ENCODE peak calls at places on chromosomes 6 and 20, in four cellular contexts. B is GM12878, H is HepG2, G is K562. C is an unnamed sample.

GRCh38 chr6:84282566-84282965 is 55.1 kb upstream of the CEP162 start:
- DNase-seq in H (no peak), B (no peak), G (no peak), C (no peak)

GRCh38 chr20:3778976-3779375 is 2.3 kb downstream of the SPEF1 start:
- DNase-seq in G (no peak), B (no peak), H (no peak), C (no peak)

GRCh38 chr6:83221886-83222479 is 28.8 kb downstream of the RWDD2A start:
- DNase-seq in H (peak; percentile 34), G (peak; percentile 21), B (no peak), C (no peak)

GRCh38 chr20:48784273-48784641 is 43.5 kb downstream of the PREX1 start:
- DNase-seq in G (no peak), B (no peak), H (no peak), C (no peak)

GRCh38 chr6:164108869-164109769 is 694.6 kb downstream of the QKI start:
- DNase-seq in H (no peak), B (no peak), G (no peak), C (no peak)

GRCh38 chr6:33668914-33669313 is 42.6 kb downstream of the UQCC2 start:
- DNase-seq in B (no peak), G (peak; percentile 46), H (no peak), C (no peak)

GRCh38 chr20:13034936-13035335 is 26.2 kb downstream of the SPTLC3 start:
- DNase-seq in B (no peak), H (no peak), G (no peak), C (no peak)

GRCh38 chr6:71486466-71486865 is 197.9 kb downstream of the OGFRL1 start:
- DNase-seq in B (no peak), H (no peak), G (no peak), C (no peak)

GRCh38 chr6:40809627-40810026 is 222.5 kb upstream of the LRFN2 start:
- DNase-seq in G (no peak), H (no peak), B (no peak), C (no peak)

GRCh38 chr6:143457563-143458359 is 7.2 kb downstream of the PEX3 start:
- DNase-seq in H (peak; percentile 35), G (no peak), B (no peak), C (no peak)

GRCh38 chr6:107823047-107823557 is 1.0 kb downstream of the SCML4 start:
- DNase-seq in H (no peak), G (no peak), B (no peak), C (no peak)

GRCh38 chr20:5073154-5074049 is 46.4 kb downstream of the PCNA start:
- DNase-seq in G (no peak), B (no peak), H (peak; percentile 87), C (peak; percentile 25)

GRCh38 chr6:143288923-143289322 is 161.6 kb downstream of the ADAT2 start:
- DNase-seq in G (no peak), B (no peak), H (no peak), C (no peak)

GRCh38 chr20:23920408-23920780 is 40.8 kb upstream of the CST5 start:
- DNase-seq in B (no peak), H (no peak), G (no peak), C (no peak)

GRCh38 chr20:6919792-6920468 is 152.4 kb downstream of the BMP2 start:
- DNase-seq in B (no peak), H (no peak), G (no peak), C (no peak)

GRCh38 chr20:47411161-47411560 is 54.7 kb upstream of the ZMYND8 start:
- DNase-seq in G (no peak), H (no peak), B (no peak), C (no peak)

GRCh38 chr20:6731951-6732580 is 35.4 kb upstream of the BMP2 start:
- DNase-seq in G (no peak), H (no peak), B (no peak), C (no peak)

GRCh38 chr6:38172739-38173415 is 353.4 kb downstream of the ZFAND3 start:
- DNase-seq in H (no peak), G (no peak), B (no peak), C (no peak)

GRCh38 chr6:113402541-113402940 is 454.6 kb upstream of the MARCKS start:
- DNase-seq in G (no peak), H (no peak), B (no peak), C (no peak)

GRCh38 chr6:144478487-144478886 is 193.4 kb downstream of the UTRN start:
- DNase-seq in H (no peak), G (no peak), B (no peak), C (no peak)

GRCh38 chr6:133377219-133377618 is 136.1 kb downstream of the EYA4 start:
- DNase-seq in H (no peak), B (no peak), G (no peak), C (no peak)

DNA sequence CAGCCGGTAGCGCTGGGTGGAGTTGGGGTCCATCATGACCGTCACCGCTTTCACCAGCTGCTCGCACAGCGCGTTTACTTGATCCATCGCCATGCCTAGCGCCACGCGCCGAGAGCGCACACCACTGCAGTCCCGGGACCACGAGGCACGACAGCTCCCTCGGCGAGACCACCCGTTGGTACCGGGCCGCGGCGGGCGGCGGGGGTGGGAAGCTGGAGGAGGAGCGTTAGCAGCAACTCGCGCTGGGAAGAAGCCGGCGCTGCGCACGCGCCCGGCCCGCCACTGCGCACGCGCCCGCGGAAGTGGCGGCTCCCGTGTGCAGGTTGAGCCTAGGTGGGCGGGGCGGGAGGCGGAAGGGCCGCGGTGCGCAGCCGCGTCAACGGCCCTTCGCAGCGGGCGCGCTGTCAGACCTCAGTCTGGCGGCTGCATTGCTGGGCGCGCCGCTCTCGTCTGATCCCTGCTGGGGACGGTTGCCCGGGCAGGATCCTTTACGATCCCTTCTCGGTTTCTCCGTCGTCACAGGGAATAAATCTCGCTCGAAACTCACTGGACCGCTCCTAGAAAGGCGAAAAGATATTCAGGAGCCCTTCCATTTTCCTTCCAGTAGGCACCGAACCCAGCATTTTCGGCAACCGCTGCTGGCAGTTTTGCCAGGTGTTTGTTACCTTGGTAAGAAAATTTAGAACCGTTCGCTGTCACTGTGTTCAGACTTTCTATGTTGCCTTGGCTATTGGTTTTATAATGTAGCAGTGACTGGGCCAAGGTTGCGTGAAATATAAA is at the start of the genes POLH and XPO5:
- DNase-seq in B (peak; percentile 82), G (peak; percentile 98), H (peak; percentile 92), C (peak; percentile 92)
- TF ChIP-seq CTCF in B (no peak), G (peak; percentile 35), H (peak; percentile 38), C (no peak)

GRCh38 chr6:138539882-138540281 is 40.6 kb upstream of the NHSL1 start:
- DNase-seq in G (no peak), B (no peak), H (no peak), C (no peak)
- TF ChIP-seq ETV6 in G (no peak), B (no peak), H (no peak), C (no peak)

GRCh38 chr20:18428490-18429173 is 38.2 kb downstream of the DZANK1 start:
- DNase-seq in G (no peak), H (peak; percentile 64), B (no peak), C (no peak)
- TF ChIP-seq TCF7 in G (no peak), H (no peak), B (no peak), C (no peak)

GRCh38 chr6:48490658-48491057 is 379.7 kb upstream of the PTCHD4 start:
- DNase-seq in B (no peak), H (no peak), G (no peak), C (no peak)
- TF ChIP-seq CTCF in B (no peak), H (no peak), G (no peak), C (no peak)

GRCh38 chr6:148398686-148399085 is 56.0 kb downstream of the SASH1 start:
- DNase-seq in G (no peak), B (no peak), H (no peak), C (no peak)

GRCh38 chr6:148404456-148405022 is 61.9 kb downstream of the SASH1 start:
- DNase-seq in G (no peak), B (no peak), H (no peak), C (peak; percentile 20)

GRCh38 chr6:148398244-148398643 is 55.6 kb downstream of the SASH1 start:
- DNase-seq in G (no peak), B (no peak), H (no peak), C (no peak)

GRCh38 chr6:148405893-148406292 is 63.3 kb downstream of the SASH1 start:
- DNase-seq in H (no peak), G (no peak), B (no peak), C (no peak)

GRCh38 chr6:148401581-148401980 is 58.9 kb downstream of the SASH1 start:
- DNase-seq in G (no peak), B (no peak), H (no peak), C (no peak)
- TF ChIP-seq ETV6 in G (no peak), B (no peak), H (no peak), C (no peak)

DNA sequence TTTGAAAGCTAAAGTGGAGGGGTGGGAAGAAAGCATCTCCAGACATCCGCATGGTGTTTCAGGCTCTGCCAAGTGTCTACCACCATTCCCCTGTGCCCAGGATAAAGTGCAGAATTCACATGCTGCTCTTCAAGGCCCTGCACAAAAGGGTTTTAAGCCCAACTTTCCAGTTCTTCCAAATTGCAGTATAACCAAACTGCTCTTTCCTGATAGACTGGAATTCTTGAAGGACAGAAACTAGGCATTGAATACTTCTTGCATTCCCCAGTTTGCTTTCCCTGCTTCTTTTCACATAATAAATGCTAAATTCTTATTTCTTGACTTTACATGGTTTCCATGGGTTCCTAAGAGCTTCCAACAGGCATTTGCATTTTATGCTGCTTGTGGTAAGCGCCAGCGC is 7.8 kb downstream of the SOX4 start:
- DNase-seq in H (no peak), G (no peak), B (no peak), C (no peak)
- TF ChIP-seq TCF7 in H (no peak), G (no peak), B (no peak), C (no peak)

GRCh38 chr6:43286995-43287716 is 10.9 kb upstream of the SLC22A7 start:
- DNase-seq in B (no peak), H (peak; percentile 71), G (peak; percentile 62), C (no peak)
- TF ChIP-seq CTCF in B (no peak), H (peak; percentile 74), G (peak; percentile 60), C (no peak)

C was measured in WTC11.